ENCODE peak calls at places on chromosomes 7 and 10, in eight cellular contexts. C, Y, N, F, A, H, Z and Q are unnamed samples. For H3K9me3, the result is how much of the 10 kb centered on the place peaks cover.

GRCh38 chr7:106345421-106346166 is 60.8 kb upstream of the NAMPT start:
- DNase-seq in A (no peak), N (no peak), Y (no peak), C (no peak), F (no peak), Z (no peak), H (no peak), Q (no peak)

GRCh38 chr10:46229144-46229563 is 57.6 kb upstream of the ANTXRL start:
- DNase-seq in H (no peak), Z (no peak), A (peak), N (no peak), F (peak), Y (no peak), C (no peak), Q (peak)

GRCh38 chr7:128266891-128267839 is 26.1 kb downstream of the LEP start:
- DNase-seq in F (no peak), A (peak), H (peak), Y (peak), Z (no peak), C (no peak), N (no peak), Q (peak)

GRCh38 chr7:115008465-115009114 is 86.7 kb downstream of the MDFIC start:
- DNase-seq in N (peak), C (peak), Y (peak), F (no peak), Z (no peak), H (peak), A (no peak), Q (peak)

GRCh38 chr7:141697211-141697871 is 4.6 kb downstream of the DENND11 start:
- DNase-seq in Z (no peak), F (no peak), C (no peak), Y (no peak), N (peak), H (no peak), A (no peak), Q (no peak)

GRCh38 chr7:28787116-28787515 is 171.0 kb downstream of the TRIL start:
- DNase-seq in Y (no peak), H (no peak), A (no peak), F (no peak), N (no peak), C (no peak), Z (no peak), Q (no peak)

GRCh38 chr10:47254611-47255010 is 45.4 kb upstream of the GDF10 start:
- DNase-seq in N (no peak), Z (no peak), H (no peak), C (no peak), F (no peak), A (no peak), Y (no peak), Q (no peak)

GRCh38 chr7:128410092-128410665 is 397 bp upstream of the IMPDH1 start:
- DNase-seq in C (no peak), Y (peak), H (peak), A (peak), Z (peak), F (peak), N (peak), Q (peak)

GRCh38 chr7:96707901-96708774 is 1.5 kb downstream of the SEM1 start:
- DNase-seq in Y (no peak), F (no peak), C (no peak), N (no peak), Z (no peak), H (no peak), A (no peak), Q (no peak)

GRCh38 chr7:43873300-43873699 is 4.0 kb upstream of the MRPS24 start:
- DNase-seq in C (peak), F (no peak), H (peak), Y (no peak), N (no peak), A (no peak), Z (no peak), Q (peak)

GRCh38 chr10:14137391-14137790 is 193.3 kb downstream of the FRMD4A start:
- DNase-seq in H (no peak), Y (no peak), C (no peak), Z (no peak), F (no peak), N (no peak), A (no peak), Q (no peak)

GRCh38 chr7:111980721-111981120 is 225.5 kb downstream of the DOCK4 start:
- DNase-seq in A (no peak), N (no peak), F (no peak), H (no peak), Z (no peak), C (no peak), Y (no peak), Q (no peak)

GRCh38 chr7:134710854-134711624 is 64.4 kb downstream of the BPGM start:
- DNase-seq in H (no peak), C (no peak), Y (no peak), N (no peak), Z (peak), F (no peak), A (no peak), Q (peak)

GRCh38 chr10:96043157-96043894 is at the start of gene CCNJ:
- DNase-seq in Z (peak), A (peak), N (peak), F (peak), Y (peak), H (peak), C (peak), Q (peak)

DNA sequence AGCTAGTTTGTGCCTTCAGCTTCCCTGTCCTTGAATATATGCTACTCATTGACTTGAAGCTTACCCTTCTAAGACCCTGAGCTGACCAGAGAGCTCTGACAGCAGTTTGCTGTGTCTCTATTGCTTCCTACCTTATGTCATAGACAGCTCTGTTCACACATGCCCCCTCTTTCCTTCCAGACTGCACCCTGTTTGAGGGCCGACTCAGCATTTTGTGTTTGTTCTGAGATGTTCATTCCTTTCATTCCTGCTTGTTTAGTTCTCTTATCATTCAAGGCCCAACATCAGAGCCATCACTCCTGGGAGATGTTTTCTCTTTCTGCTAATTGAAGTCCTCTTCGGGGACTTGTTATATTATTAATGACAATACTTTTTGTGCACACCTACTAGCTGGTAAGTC is 518.9 kb downstream of the LRMDA start:
- DNase-seq in F (no peak), C (no peak), Y (no peak), H (no peak), A (no peak), Z (no peak), N (no peak), Q (no peak)
- H3K27ac ChIP-seq in F (no peak), C (no peak), Y (no peak), H (no peak), A (no peak), Z (no peak), N (no peak), Q (no peak)

GRCh38 chr7:158244873-158245723 is 342.5 kb downstream of the PTPRN2 start:
- DNase-seq in Y (no peak), F (no peak), C (no peak), A (no peak), H (peak), Z (no peak), N (no peak), Q (no peak)
- H3K9me3 ChIP-seq in Y (under half), F (under half), C (under half), A (under half), H (under half), Z (under half), N (half or more), Q (under half)

GRCh38 chr10:98255146-98255877 is 12.7 kb downstream of the LOXL4 start:
- DNase-seq in A (no peak), Y (peak), H (no peak), C (no peak), N (no peak), Z (no peak), F (no peak), Q (no peak)
- H3K27ac ChIP-seq in A (no peak), Y (peak), H (no peak), C (no peak), N (no peak), Z (no peak), F (no peak), Q (peak)

DNA sequence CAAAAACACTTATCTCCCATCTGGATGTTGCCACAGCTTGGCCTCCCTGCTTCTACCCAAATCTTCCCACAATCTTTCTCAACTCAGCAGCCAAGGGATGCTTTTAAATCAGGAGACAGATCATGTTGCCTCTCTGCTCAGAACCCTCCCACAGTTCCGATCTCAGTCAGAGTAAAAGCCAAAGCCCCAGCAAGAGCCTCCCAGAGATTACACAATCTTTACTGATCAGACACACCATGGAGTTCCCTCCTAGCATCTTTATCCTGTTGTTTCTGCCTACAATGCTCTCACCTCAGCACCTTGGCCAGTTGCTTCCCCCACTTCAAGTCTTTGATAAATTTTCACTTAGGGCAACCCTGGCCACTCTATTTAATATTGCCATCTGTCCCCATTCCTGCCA is 41.9 kb upstream of the ZNF33B start:
- DNase-seq in H (no peak), Z (no peak), C (no peak), Y (no peak), A (no peak), F (no peak), N (no peak), Q (no peak)
- H3K9me3 ChIP-seq in H (under half), Z (under half), C (under half), Y (under half), A (under half), F (under half), N (under half), Q (under half)

GRCh38 chr7:5423844-5424688 is 432 bp upstream of the TNRC18 start:
- DNase-seq in F (peak), N (peak), Y (peak), A (peak), Z (no peak), C (peak), H (peak), Q (peak)
- H3K27ac ChIP-seq in F (peak), N (peak), Y (peak), A (peak), Z (peak), C (peak), H (peak), Q (peak)

GRCh38 chr10:130422366-130423324 is 286.5 kb downstream of the GLRX3 start:
- DNase-seq in Y (no peak), A (no peak), Z (no peak), F (no peak), H (no peak), C (no peak), N (no peak), Q (no peak)

GRCh38 chr10:130425881-130426435 is 289.8 kb downstream of the GLRX3 start:
- DNase-seq in A (no peak), F (no peak), H (no peak), Z (no peak), Y (no peak), C (no peak), N (no peak), Q (no peak)

GRCh38 chr10:130425169-130425568 is 289.0 kb downstream of the GLRX3 start:
- DNase-seq in Z (no peak), N (no peak), H (no peak), Y (no peak), F (no peak), A (no peak), C (no peak), Q (no peak)

GRCh38 chr10:130423455-130424305 is 287.5 kb downstream of the GLRX3 start:
- DNase-seq in N (no peak), Y (no peak), F (no peak), C (no peak), A (no peak), H (no peak), Z (no peak), Q (no peak)

DNA sequence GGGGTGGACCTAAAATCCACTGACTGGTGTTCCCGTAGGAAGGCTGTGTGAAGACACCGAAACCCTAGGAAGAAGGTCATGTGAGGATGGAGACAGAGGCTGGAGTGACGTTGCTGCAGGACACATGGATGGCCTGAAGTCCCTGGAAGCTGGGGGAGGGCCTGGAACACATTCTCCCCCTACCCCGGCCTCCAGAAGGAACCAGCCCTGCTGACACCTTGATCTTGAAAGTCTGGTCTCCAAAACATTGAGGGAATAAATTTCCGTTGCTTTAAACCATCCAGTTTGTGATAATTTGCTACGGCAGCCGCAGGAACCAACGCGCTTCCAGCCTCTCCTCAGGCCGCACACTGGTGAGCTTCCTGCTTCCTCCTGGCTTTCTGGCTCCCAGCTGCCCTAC is 288.2 kb downstream of the GLRX3 start:
- DNase-seq in A (no peak), Z (no peak), C (no peak), N (no peak), Y (no peak), H (no peak), F (no peak), Q (no peak)
- H3K9me3 ChIP-seq in A (under half), Z (under half), C (under half), N (half or more), Y (under half), H (under half), F (under half), Q (under half)

DNA sequence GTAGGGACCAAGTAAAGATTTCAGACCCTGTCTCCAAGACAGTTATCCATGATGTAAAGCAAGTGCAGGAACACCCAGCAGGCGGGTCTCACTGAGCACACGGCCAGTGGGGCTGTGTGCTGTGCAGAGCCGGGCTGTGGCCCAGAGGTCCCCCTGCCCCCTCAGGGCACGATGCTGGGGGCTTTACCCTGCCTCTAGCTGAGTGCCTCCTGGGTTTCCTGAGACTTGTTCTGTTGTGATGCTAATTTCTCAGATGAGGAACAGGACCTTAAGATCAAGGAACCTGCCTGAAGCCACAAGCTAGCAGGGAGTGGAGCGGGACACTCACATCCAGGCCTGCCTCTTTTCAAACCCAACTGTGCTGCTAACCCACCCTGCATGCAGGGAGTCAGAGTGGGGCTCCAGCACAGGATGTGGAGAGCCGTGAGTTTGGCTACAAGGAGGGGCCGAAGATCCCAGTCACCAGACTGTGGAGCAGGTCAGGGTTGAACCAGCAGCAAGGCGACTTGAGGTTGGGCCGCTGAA is 76.1 kb upstream of the LYZL2 start:
- DNase-seq in Z (no peak), H (no peak), C (no peak), A (no peak), F (no peak), N (no peak), Y (no peak), Q (no peak)
- H3K27ac ChIP-seq in Z (peak), H (no peak), C (no peak), A (no peak), F (peak), N (no peak), Y (no peak), Q (no peak)